ENCODE peak calls at places on chromosomes 3 and 15, in seven cellular contexts. H is A549, Q is SK-N-SH, M is HepG2, S is K562, X is H1, L is GM12878. U is an unnamed sample.

GRCh38 chr3:142962520-142963265 is 781 bp downstream of the PAQR9 start:
- DNase-seq in X (no peak), L (no peak), Q (no peak), M (no peak), S (no peak), H (peak), U (no peak)

GRCh38 chr3:147007736-147008245 is 398.6 kb downstream of the ZIC4 start:
- DNase-seq in L (no peak), Q (no peak), H (no peak), X (no peak), S (no peak), M (no peak), U (no peak)

GRCh38 chr3:126982125-126982521 is 792 bp upstream of the PLXNA1 start:
- DNase-seq in Q (no peak), X (peak), S (peak), L (peak), H (no peak), M (no peak), U (peak)

GRCh38 chr15:61724276-61724939 is 335.8 kb downstream of the VPS13C start:
- DNase-seq in Q (no peak), M (no peak), S (no peak), X (no peak), L (no peak), H (no peak), U (no peak)

GRCh38 chr3:53122255-53122932 is 7.8 kb downstream of the RFT1 start:
- DNase-seq in S (no peak), L (no peak), Q (no peak), M (no peak), X (no peak), H (no peak), U (no peak)

GRCh38 chr3:100024520-100025303 is 89.6 kb downstream of the FILIP1L start:
- DNase-seq in H (no peak), L (no peak), X (no peak), Q (no peak), S (no peak), M (peak), U (no peak)

GRCh38 chr15:58528197-58528870 is 96.5 kb downstream of the LIPC start:
- DNase-seq in L (no peak), Q (no peak), M (peak), X (no peak), H (peak), S (no peak), U (peak)

GRCh38 chr15:100279446-100279845 is 62.3 kb downstream of the ADAMTS17 start:
- DNase-seq in S (no peak), L (no peak), M (no peak), X (no peak), H (no peak), Q (no peak), U (no peak)

GRCh38 chr15:57235865-57236264 is 140.4 kb upstream of the CGNL1 start:
- DNase-seq in H (peak), L (no peak), X (no peak), Q (peak), S (no peak), M (no peak), U (peak)

GRCh38 chr3:76038949-76039348 is 253.6 kb upstream of the ZNF717 start:
- DNase-seq in X (no peak), S (no peak), H (no peak), M (no peak), Q (no peak), L (no peak), U (no peak)

GRCh38 chr15:33111051-33111451 is 83.5 kb downstream of the FMN1 start:
- DNase-seq in Q (no peak), S (no peak), H (no peak), X (no peak), L (no peak), M (no peak), U (peak)

GRCh38 chr3:155946178-155946577 is 75.7 kb downstream of the GMPS start:
- DNase-seq in X (no peak), L (no peak), H (peak), Q (no peak), S (no peak), M (peak), U (peak)

GRCh38 chr3:115623414-115623868 is at the start of gene GAP43:
- DNase-seq in X (peak), S (no peak), Q (peak), M (peak), L (no peak), H (peak), U (peak)

GRCh38 chr3:125511420-125512094 is 8.4 kb downstream of the SNX4 start:
- DNase-seq in X (no peak), Q (peak), L (no peak), H (no peak), M (no peak), S (no peak), U (peak)

GRCh38 chr3:4290272-4290893 is 12.8 kb upstream of the SETMAR start:
- DNase-seq in H (peak), Q (peak), X (no peak), M (peak), L (no peak), S (peak), U (peak)

GRCh38 chr3:126349071-126349470 is 8.1 kb downstream of the KLF15 start:
- DNase-seq in M (no peak), H (no peak), X (no peak), Q (no peak), S (no peak), L (no peak), U (no peak)

GRCh38 chr15:83813697-83814096 is 159.8 kb downstream of the ADAMTSL3 start:
- DNase-seq in H (no peak), L (no peak), Q (no peak), M (no peak), X (no peak), S (no peak), U (no peak)

GRCh38 chr15:45604321-45604720 is 17.1 kb downstream of the BLOC1S6 start:
- DNase-seq in M (no peak), X (no peak), S (no peak), L (no peak), Q (no peak), H (no peak), U (no peak)

GRCh38 chr15:73900129-73900712 is 26.0 kb upstream of the LOXL1 start:
- DNase-seq in Q (no peak), L (no peak), M (no peak), X (no peak), H (no peak), S (no peak), U (peak)

GRCh38 chr3:64220161-64220560 is 5.1 kb downstream of the PRICKLE2 start:
- DNase-seq in M (no peak), H (peak), Q (no peak), X (no peak), S (no peak), L (no peak), U (peak)

GRCh38 chr3:69288161-69288895 is 97.6 kb downstream of the FRMD4B start:
- DNase-seq in L (no peak), M (no peak), H (no peak), X (peak), Q (no peak), S (no peak), U (no peak)

GRCh38 chr3:38834110-38834509 is 18.1 kb upstream of the SCN10A start:
- DNase-seq in L (no peak), H (peak), Q (no peak), X (peak), S (peak), M (peak), U (peak)

GRCh38 chr15:39976291-39977274 is 42.7 kb downstream of the EIF2AK4 start:
- DNase-seq in M (peak), S (no peak), X (peak), H (no peak), Q (peak), L (no peak), U (peak)

GRCh38 chr15:31260646-31261265 is 65.9 kb upstream of the KLF13 start:
- DNase-seq in L (no peak), H (no peak), M (no peak), Q (no peak), S (no peak), X (no peak), U (no peak)

GRCh38 chr3:178455966-178456365 is 80.3 kb upstream of the KCNMB2 start:
- DNase-seq in M (no peak), L (no peak), X (no peak), H (no peak), S (no peak), Q (no peak), U (no peak)

GRCh38 chr3:145798691-145799550 is 362.1 kb downstream of the PLOD2 start:
- DNase-seq in S (no peak), H (no peak), M (no peak), L (no peak), X (no peak), Q (no peak), U (no peak)

GRCh38 chr15:68729789-68730201 is 90.9 kb downstream of the ANP32A start:
- DNase-seq in X (no peak), H (no peak), Q (no peak), L (no peak), S (no peak), M (no peak), U (peak)

GRCh38 chr3:186400677-186401076 is 38.6 kb upstream of the DGKG start:
- DNase-seq in H (no peak), Q (no peak), X (no peak), L (no peak), S (no peak), M (no peak), U (no peak)

GRCh38 chr3:19149388-19149787 is 1.1 kb downstream of the KCNH8 start:
- DNase-seq in S (no peak), H (peak), M (no peak), X (no peak), L (no peak), Q (no peak), U (no peak)

GRCh38 chr3:150223568-150223967 is 184.5 kb upstream of the TSC22D2 start:
- DNase-seq in L (no peak), X (no peak), S (no peak), Q (no peak), M (no peak), H (no peak), U (no peak)

DNA sequence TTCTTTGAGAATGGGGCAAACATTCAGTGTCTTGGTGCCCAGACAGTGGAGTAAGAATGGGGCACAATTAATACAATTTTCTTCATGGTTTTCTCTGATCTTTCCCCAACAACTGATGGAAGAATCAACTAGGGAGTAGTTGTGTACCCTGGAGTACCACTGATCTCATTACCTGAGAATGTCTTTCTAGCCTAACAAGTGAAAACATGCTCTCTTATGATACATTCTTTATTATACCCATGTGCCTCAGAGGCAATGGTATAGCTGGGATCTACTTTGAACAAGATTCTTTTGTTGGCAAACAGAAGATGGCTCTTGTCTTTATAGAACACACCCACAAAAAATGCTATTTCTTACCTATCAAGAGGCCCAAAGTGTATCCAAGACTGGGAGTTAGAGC is 250.6 kb upstream of the CMC1 start:
- DNase-seq in Q (no peak), H (no peak), S (no peak), L (no peak), X (no peak), M (no peak), U (no peak)
- TF ChIP-seq RFX5 in Q (no peak), H (no peak), S (no peak), L (no peak), X (no peak), M (no peak), U (no peak)

DNA sequence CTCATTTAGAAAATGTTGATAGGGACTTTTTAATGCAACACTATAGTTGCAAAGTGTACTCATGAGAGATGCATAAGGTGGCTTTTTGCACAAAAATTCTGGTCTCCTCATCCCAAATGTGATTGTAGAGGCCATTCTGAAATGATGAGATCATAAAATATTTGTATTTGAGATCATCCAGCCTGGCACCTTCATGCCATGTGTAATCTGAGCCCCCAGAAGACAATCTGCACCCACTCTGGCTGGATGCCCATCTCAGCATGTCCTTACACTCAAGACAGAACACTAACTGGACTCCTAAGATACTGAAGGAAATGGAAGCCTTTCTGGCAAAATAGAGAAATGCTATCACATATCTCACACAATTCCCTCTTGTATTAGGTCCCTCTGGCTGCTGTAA is 49.2 kb downstream of the SLC7A14 start:
- DNase-seq in Q (no peak), M (no peak), S (no peak), X (no peak), H (no peak), L (no peak), U (no peak)
- TF ChIP-seq RFX5 in Q (no peak), M (no peak), S (no peak), X (no peak), H (no peak), L (no peak), U (no peak)

GRCh38 chr15:91611924-91612323 is 241.6 kb upstream of the SLCO3A1 start:
- DNase-seq in H (no peak), Q (no peak), M (no peak), X (no peak), L (no peak), S (no peak), U (no peak)
- TF ChIP-seq RFX5 in H (no peak), Q (no peak), M (no peak), X (no peak), L (no peak), S (no peak), U (no peak)

GRCh38 chr3:11226042-11226370 is 46.2 kb upstream of the ATG7 start:
- DNase-seq in M (no peak), Q (no peak), L (no peak), S (no peak), X (no peak), H (no peak), U (no peak)
- TF ChIP-seq RFX5 in M (no peak), Q (no peak), L (no peak), S (no peak), X (no peak), H (no peak), U (no peak)

GRCh38 chr3:79765854-79766253 is 1.9 kb downstream of the ROBO1 start:
- DNase-seq in X (no peak), S (no peak), H (no peak), M (no peak), Q (peak), L (no peak), U (no peak)
- TF ChIP-seq RFX5 in X (no peak), S (no peak), H (no peak), M (no peak), Q (no peak), L (no peak), U (no peak)

DNA sequence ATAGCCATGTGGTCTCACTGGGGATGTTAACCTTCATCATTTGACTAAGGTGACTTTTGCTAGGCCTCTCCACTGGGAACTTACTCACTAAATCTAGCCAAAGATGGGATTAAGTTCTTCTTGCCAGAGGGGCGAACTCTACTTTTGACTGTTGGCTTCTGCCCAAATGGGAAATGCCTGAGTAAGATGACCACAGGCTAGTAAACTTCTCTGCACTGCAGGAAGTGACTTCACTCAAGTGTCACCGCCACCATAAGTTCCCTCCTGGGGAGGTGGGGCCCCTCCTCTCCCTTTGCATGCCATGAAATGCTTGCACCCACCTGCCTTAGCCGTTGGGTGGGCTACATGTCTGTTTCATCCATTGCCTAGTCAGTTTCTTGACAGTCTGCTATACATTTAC is 388.3 kb downstream of the FEZF2 start:
- DNase-seq in L (no peak), H (no peak), Q (no peak), S (no peak), X (no peak), M (no peak), U (peak)
- TF ChIP-seq RFX5 in L (no peak), H (no peak), Q (no peak), S (no peak), X (no peak), M (no peak), U (no peak)

U was measured in IMR-90.